ENCODE peak calls at places on chromosomes 7 and 10, in four cellular contexts. F is osteoblast, P is fibroblast of lung, U is tibial artery. G is an unnamed sample.

GRCh38 chr7:783556-784490 is 48.5 kb upstream of the SUN1 start:
- DNase-seq in F (peak; percentile 81), P (no peak), U (no peak), G (no peak)

GRCh38 chr10:79162861-79163662 is 94.3 kb downstream of the ZMIZ1 start:
- DNase-seq in F (peak; percentile 94), P (no peak), U (no peak), G (no peak)

GRCh38 chr10:7738536-7739407 is 35.7 kb downstream of the ITIH2 start:
- DNase-seq in F (no peak), P (no peak), U (no peak), G (no peak)

GRCh38 chr7:95933618-95934017 is 161.3 kb downstream of the DYNC1I1 start:
- DNase-seq in F (no peak), P (no peak), U (no peak), G (no peak)

GRCh38 chr10:70596110-70596798 is 6.3 kb downstream of the PRF1 start:
- DNase-seq in F (no peak), P (no peak), U (no peak), G (no peak)

GRCh38 chr7:26434974-26435373 is 143.3 kb downstream of the SNX10 start:
- DNase-seq in F (no peak), P (no peak), U (no peak), G (no peak)

GRCh38 chr7:151699920-151700319 is 177.0 kb downstream of the PRKAG2 start:
- DNase-seq in F (peak; percentile 53), P (no peak), U (no peak), G (no peak)

GRCh38 chr7:20323587-20323986 is 7.1 kb upstream of the ITGB8 start:
- DNase-seq in F (no peak), P (peak; percentile 89), U (no peak), G (no peak)

GRCh38 chr10:43399911-43400310 is 9.1 kb downstream of the HNRNPF start:
- DNase-seq in F (no peak), P (no peak), U (no peak), G (no peak)

GRCh38 chr10:75619636-75620035 is 188.2 kb downstream of the LRMDA start:
- DNase-seq in F (no peak), P (no peak), U (no peak), G (no peak)

GRCh38 chr10:116170815-116171250 is 102.2 kb downstream of the GFRA1 start:
- DNase-seq in F (peak; percentile 83), P (peak; percentile 12), U (no peak), G (no peak)

GRCh38 chr7:75870557-75870956 is 8.3 kb upstream of the RHBDD2 start:
- DNase-seq in F (no peak), P (no peak), U (no peak), G (no peak)

GRCh38 chr7:158776474-158776873 is 52.8 kb downstream of the ESYT2 start:
- DNase-seq in F (no peak), P (no peak), U (no peak), G (no peak)

GRCh38 chr7:36617408-36617807 is 106.9 kb downstream of the AOAH start:
- DNase-seq in F (no peak), P (no peak), U (no peak), G (no peak)

GRCh38 chr7:33757050-33757449 is 148.3 kb upstream of the BMPER start:
- DNase-seq in F (peak; percentile 73), P (peak; percentile 76), U (no peak), G (no peak)

GRCh38 chr10:52213511-52213831 is 100.6 kb upstream of the DKK1 start:
- DNase-seq in F (no peak), P (peak; percentile 61), U (no peak), G (no peak)

GRCh38 chr10:53770903-53771302 is 998.3 kb upstream of the MBL2 start:
- DNase-seq in F (no peak), P (no peak), U (no peak), G (no peak)

GRCh38 chr7:75993689-75994387 is 557 bp downstream of the TMEM120A start:
- DNase-seq in F (peak; percentile 98), P (peak; percentile 51), U (peak; percentile 88), G (peak; percentile 20)

GRCh38 chr10:98255146-98255877 is 12.7 kb downstream of the LOXL4 start:
- DNase-seq in F (no peak), P (no peak), U (no peak), G (no peak)

GRCh38 chr10:98256692-98257091 is 11.3 kb downstream of the LOXL4 start:
- DNase-seq in F (no peak), P (no peak), U (no peak), G (no peak)

GRCh38 chr10:98257961-98258360 is 10.0 kb downstream of the LOXL4 start:
- DNase-seq in F (no peak), P (no peak), U (no peak), G (no peak)

GRCh38 chr10:98258683-98259454 is 9.1 kb downstream of the LOXL4 start:
- DNase-seq in F (peak; percentile 90), P (no peak), U (no peak), G (no peak)

GRCh38 chr10:98257198-98257597 is 10.8 kb downstream of the LOXL4 start:
- DNase-seq in F (no peak), P (no peak), U (no peak), G (no peak)
- H3K4me3 ChIP-seq in F (no peak overlapping the region), P (no peak overlapping the region), U (no peak overlapping the region), G (no peak overlapping the region)

DNA sequence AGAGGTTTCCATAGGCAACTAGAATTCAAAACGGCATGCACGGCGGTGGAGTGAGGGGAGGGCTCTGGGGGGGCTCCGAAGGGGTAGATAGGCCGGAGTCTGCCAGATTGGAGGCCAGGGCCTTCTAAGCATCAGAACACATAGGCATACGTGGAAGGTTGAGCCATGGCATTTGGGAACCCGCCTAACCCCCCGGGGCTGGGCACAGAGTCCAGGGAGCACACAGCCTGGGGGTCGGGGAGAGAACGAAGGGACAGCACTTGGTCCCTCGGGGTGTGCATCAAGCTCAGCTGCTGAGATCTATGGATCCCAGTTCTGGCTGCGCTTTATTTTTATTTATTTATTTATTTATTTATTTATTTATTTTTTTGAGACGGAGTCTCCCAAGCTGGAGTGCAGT is 89.4 kb upstream of the TNS3 start:
- DNase-seq in F (no peak), P (no peak), U (no peak), G (no peak)
- H3K27ac ChIP-seq in F (no peak overlapping the region), P (no peak overlapping the region), U (no peak overlapping the region), G (no peak overlapping the region)

GRCh38 chr10:50946991-50947781 is 61.8 kb upstream of the A1CF start:
- DNase-seq in F (no peak), P (no peak), U (no peak), G (no peak)
- H3K4me3 ChIP-seq in F (no peak overlapping the region), P (no peak overlapping the region), U (no peak overlapping the region), G (no peak overlapping the region)

GRCh38 chr10:86393401-86393800 is 26.8 kb upstream of the GRID1 start:
- DNase-seq in F (no peak), P (no peak), U (no peak), G (no peak)
- H3K27ac ChIP-seq in F (no peak overlapping the region), P (no peak overlapping the region), U (no peak overlapping the region), G (no peak overlapping the region)

DNA sequence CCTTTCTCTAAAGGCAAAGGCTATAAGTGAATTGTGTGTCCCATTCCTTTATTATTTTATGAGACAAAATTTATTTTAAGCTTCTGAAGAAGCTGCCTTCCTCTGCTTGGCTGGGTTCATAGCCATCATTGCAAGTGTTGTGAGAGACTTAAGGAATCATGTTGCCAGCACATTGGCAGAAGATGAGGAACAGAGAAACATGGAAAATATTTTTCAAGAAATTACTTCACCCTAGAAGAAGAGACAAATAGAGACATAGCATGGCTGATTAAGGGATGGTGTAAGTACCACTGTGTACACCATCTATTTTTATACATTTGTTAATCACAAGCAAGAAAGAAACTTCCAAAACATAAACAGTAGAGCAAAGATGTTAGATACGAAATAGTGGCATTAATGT is 230.2 kb upstream of the SEMA3E start:
- DNase-seq in F (no peak), P (no peak), U (no peak), G (no peak)
- H3K4me3 ChIP-seq in F (no peak overlapping the region), P (no peak overlapping the region), U (no peak overlapping the region), G (no peak overlapping the region)

G was measured in CD4-positive, CD25-positive, alpha-beta regulatory T cell.